ENCODE peak calls at places on chromosomes 6 and 20, in ten cellular contexts. M is cardiac muscle cell, B is transverse colon, Z is mesendoderm, O is HAP-1, F is Peyer's patch, D is stomach, E is hepatocyte, J is astrocyte, W is uterus. P is an unnamed sample.
A peak's percentile ranks its signal among the peaks of the same experiment; 100 is the strongest.

GRCh38 chr20:39661833-39662232 is 699.7 kb downstream of the DHX35 start:
- DNase-seq in B (no peak), D (no peak), O (no peak), J (peak; percentile 47), F (no peak), E (peak; percentile 19), M (peak; percentile 1), W (no peak), Z (no peak), P (no peak)

GRCh38 chr6:125791151-125791819 is 525 bp downstream of the NCOA7 start:
- DNase-seq in B (peak; percentile 46), M (peak; percentile 58), Z (peak; percentile 57), J (peak; percentile 42), F (no peak), D (peak; percentile 48), O (peak; percentile 59), W (no peak), E (peak; percentile 71), P (peak; percentile 55)

GRCh38 chr6:74439412-74439811 is 743.4 kb downstream of the CD109 start:
- DNase-seq in O (no peak), F (no peak), Z (no peak), J (no peak), D (no peak), B (no peak), W (no peak), E (no peak), M (no peak), P (no peak)

GRCh38 chr20:61938839-61939690 is 126.6 kb downstream of the TAF4 start:
- DNase-seq in D (no peak), M (no peak), J (no peak), B (no peak), E (no peak), Z (no peak), F (no peak), O (no peak), W (no peak), P (peak; percentile 11)

GRCh38 chr6:45275358-45275757 is 52.8 kb upstream of the RUNX2 start:
- DNase-seq in E (no peak), D (no peak), Z (no peak), F (no peak), O (no peak), M (no peak), B (no peak), J (no peak), W (no peak), P (no peak)

GRCh38 chr6:44182911-44183390 is 24.3 kb downstream of the CAPN11 start:
- DNase-seq in B (no peak), E (no peak), F (no peak), M (no peak), O (no peak), J (no peak), W (no peak), D (no peak), Z (no peak), P (no peak)

GRCh38 chr20:62065669-62066338 is at the start of gene TAF4:
- DNase-seq in J (peak; percentile 16), Z (peak; percentile 69), D (peak; percentile 81), W (peak; percentile 80), B (peak; percentile 81), E (peak; percentile 94), M (peak; percentile 79), O (peak; percentile 60), F (peak; percentile 89), P (peak; percentile 89)

GRCh38 chr20:57619053-57619831 is 984 bp downstream of the ZBP1 start:
- DNase-seq in Z (no peak), E (no peak), W (no peak), O (no peak), F (no peak), J (no peak), B (peak; percentile 75), M (no peak), D (peak; percentile 60), P (peak; percentile 52)

GRCh38 chr6:169845426-169846285 is 94.2 kb downstream of the ERMARD start:
- DNase-seq in J (no peak), E (no peak), F (peak; percentile 45), M (no peak), W (peak; percentile 5), D (peak; percentile 19), O (no peak), B (no peak), Z (no peak), P (no peak)

GRCh38 chr6:159906400-159906799 is 15.6 kb downstream of the MAS1 start:
- DNase-seq in J (no peak), Z (peak; percentile 52), D (no peak), F (no peak), B (no peak), O (no peak), W (no peak), E (no peak), M (no peak), P (no peak)

GRCh38 chr6:106383573-106383972 is 23.1 kb downstream of the CRYBG1 start:
- DNase-seq in W (no peak), D (no peak), F (no peak), Z (no peak), B (no peak), M (no peak), J (no peak), O (no peak), E (no peak), P (no peak)

GRCh38 chr20:47677314-47678129 is 107.8 kb downstream of the SULF2 start:
- DNase-seq in E (peak; percentile 83), O (peak; percentile 50), B (peak; percentile 42), F (peak; percentile 69), Z (peak; percentile 76), J (peak; percentile 16), D (peak; percentile 64), M (peak; percentile 40), W (peak; percentile 47), P (peak; percentile 55)

GRCh38 chr6:149834513-149835481 is 29.4 kb downstream of the LRP11 start:
- DNase-seq in D (peak; percentile 61), E (peak; percentile 68), Z (peak; percentile 62), F (no peak), B (peak; percentile 67), O (peak; percentile 22), M (peak; percentile 82), J (peak; percentile 39), W (peak; percentile 56), P (peak; percentile 89)

GRCh38 chr6:163745566-163746400 is 331.3 kb downstream of the QKI start:
- DNase-seq in M (peak; percentile 79), F (no peak), B (no peak), D (no peak), Z (peak; percentile 98), W (no peak), E (peak; percentile 81), O (peak; percentile 76), J (peak; percentile 96), P (no peak)

GRCh38 chr20:47748851-47749250 is 36.4 kb downstream of the SULF2 start:
- DNase-seq in B (no peak), O (no peak), M (no peak), E (no peak), W (no peak), D (no peak), J (peak; percentile 77), F (no peak), Z (no peak), P (no peak)

GRCh38 chr6:122995930-122996796 is at the start of gene CLVS2:
- DNase-seq in B (no peak), E (peak; percentile 37), Z (peak; percentile 85), O (no peak), W (peak; percentile 26), F (no peak), M (peak; percentile 37), J (peak; percentile 3), D (no peak), P (no peak)

DNA sequence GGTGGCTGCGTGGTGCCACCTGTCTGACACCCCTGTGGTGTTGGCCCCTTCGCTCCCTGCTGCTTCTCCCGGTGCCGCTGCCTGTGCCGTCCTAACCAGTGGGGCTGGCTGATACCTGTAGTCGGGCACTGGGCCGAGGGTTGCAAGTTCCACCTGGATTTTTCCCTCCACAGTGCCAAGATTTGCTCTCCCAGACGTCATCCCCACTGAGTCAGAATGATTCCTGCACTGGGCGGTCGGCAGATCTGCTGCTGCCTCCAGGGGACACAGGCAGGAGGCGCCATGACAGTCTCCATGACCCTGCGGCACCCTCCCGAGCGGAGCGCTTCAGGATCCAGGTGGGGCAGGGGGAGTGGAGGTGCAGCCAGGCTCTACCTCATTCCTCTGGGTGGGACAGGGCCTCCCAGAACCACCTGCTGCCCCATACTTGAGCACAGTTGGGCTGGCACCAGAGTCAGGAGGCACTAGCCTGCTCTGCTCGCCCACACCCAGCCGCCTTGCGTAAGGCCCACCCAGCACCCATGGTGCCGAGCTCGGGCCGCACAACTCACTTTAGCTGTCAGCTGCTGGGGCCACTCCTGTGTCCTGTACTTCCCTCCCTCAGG is 60.2 kb downstream of the TCP11 start:
- DNase-seq in B (peak; percentile 7), D (no peak), J (no peak), W (peak; percentile 11), F (peak; percentile 42), E (no peak), M (no peak), Z (no peak), O (no peak), P (no peak)
- H3K36me3 ChIP-seq in B (peaks cover 50% of the 10 kb centered on the region), D (peaks cover 81% of the 10 kb centered on the region), J (no peaks in the 10 kb centered on the region), W (no peaks in the 10 kb centered on the region), F (no peaks in the 10 kb centered on the region), E (no peaks in the 10 kb centered on the region), M (no peaks in the 10 kb centered on the region), Z (peaks cover 2% of the 10 kb centered on the region), O (peaks cover 15% of the 10 kb centered on the region), P (no peaks in the 10 kb centered on the region)

GRCh38 chr20:36860339-36860738 is 15.6 kb upstream of the TLDC2 start:
- DNase-seq in Z (no peak), E (no peak), O (no peak), M (no peak), W (no peak), D (no peak), B (no peak), F (no peak), J (no peak), P (no peak)
- H3K4me3 ChIP-seq in Z (no peak overlapping the region), E (no peak overlapping the region), O (no peak overlapping the region), M (no peak overlapping the region), W (no peak overlapping the region), D (no peak overlapping the region), B (no peak overlapping the region), F (no peak overlapping the region), J (no peak overlapping the region), P (no peak overlapping the region)

DNA sequence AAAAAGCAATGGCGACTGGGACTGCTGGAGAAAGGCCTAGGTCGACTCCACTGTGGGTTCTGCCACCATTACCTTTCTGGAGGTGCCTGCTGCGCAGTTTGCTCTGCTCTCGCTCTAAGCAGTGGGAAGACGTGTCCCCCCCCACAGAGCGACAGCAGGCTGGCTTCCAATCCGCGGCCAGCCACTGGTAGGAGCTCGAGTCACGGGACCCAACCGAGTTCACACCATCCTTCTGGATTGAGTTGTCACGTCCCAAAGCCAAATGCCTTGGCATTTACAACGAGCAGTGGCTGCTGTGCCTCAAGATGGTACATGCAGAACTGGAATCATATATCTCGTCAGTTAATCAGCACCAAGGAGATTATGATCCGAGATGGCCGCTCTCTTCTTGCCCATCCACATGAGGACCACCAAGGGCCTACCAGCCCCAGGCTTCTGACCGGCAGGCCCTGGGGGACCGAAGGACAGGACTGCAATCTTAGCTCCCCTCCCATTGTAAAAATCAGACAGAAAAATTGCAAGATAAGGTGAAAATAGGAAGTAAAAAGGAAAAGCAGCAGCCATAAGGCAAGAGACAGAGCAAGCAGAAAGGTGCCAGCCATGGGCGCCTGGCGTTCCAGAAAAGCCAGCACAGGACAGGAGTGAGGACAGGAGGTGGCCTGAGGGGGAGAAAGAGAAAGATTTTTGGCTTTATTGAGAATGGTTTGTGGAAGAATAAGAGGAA is 74.4 kb downstream of the TRAM2 start:
- DNase-seq in O (no peak), J (no peak), D (no peak), F (no peak), E (no peak), B (no peak), Z (no peak), M (no peak), W (no peak), P (no peak)
- H3K36me3 ChIP-seq in O (peaks cover 5% of the 10 kb centered on the region), J (peaks cover 41% of the 10 kb centered on the region), D (peaks cover 6% of the 10 kb centered on the region), F (no peaks in the 10 kb centered on the region), E (no peaks in the 10 kb centered on the region), B (peaks cover 10% of the 10 kb centered on the region), Z (no peaks in the 10 kb centered on the region), M (no peaks in the 10 kb centered on the region), W (no peaks in the 10 kb centered on the region), P (no peaks in the 10 kb centered on the region)

GRCh38 chr20:36147707-36148106 is 6.8 kb upstream of the EPB41L1 start:
- DNase-seq in M (peak; percentile 98), J (peak; percentile 41), F (no peak), Z (no peak), B (no peak), E (peak; percentile 48), O (no peak), D (no peak), W (peak; percentile 35), P (no peak)
- H3K4me3 ChIP-seq in M (no peak overlapping the region), J (no peak overlapping the region), F (no peak overlapping the region), Z (no peak overlapping the region), B (no peak overlapping the region), E (no peak overlapping the region), O (no peak overlapping the region), D (no peak overlapping the region), W (no peak overlapping the region), P (no peak overlapping the region)